ENCODE peak calls at places on chromosomes 13 and 19, in five cellular contexts. B is HCT116, J is H1, Y is GM12878, N is HepG2. K is an unnamed sample.
A peak's percentile ranks its signal among the peaks of the same experiment; 100 is the strongest.

GRCh38 chr19:18856385-18857126 is 24.8 kb downstream of the UPF1 start:
- DNase-seq in B (no peak), J (no peak), N (no peak), Y (no peak), K (no peak)

GRCh38 chr13:107907065-107907464 is 308.3 kb downstream of the LIG4 start:
- DNase-seq in B (no peak), N (no peak), Y (no peak), J (no peak), K (no peak)

GRCh38 chr13:24065172-24065571 is 95.3 kb upstream of the SPATA13 start:
- DNase-seq in J (no peak), B (no peak), Y (no peak), N (no peak), K (no peak)

GRCh38 chr19:19871932-19872331 is 6.2 kb downstream of the ZNF253 start:
- DNase-seq in B (no peak), Y (no peak), J (no peak), N (no peak), K (no peak)

GRCh38 chr13:33186851-33187250 is 98.7 kb downstream of the STARD13 start:
- DNase-seq in B (no peak), Y (no peak), J (no peak), N (no peak), K (no peak)

GRCh38 chr13:26021516-26021915 is 30.3 kb downstream of the SHISA2 start:
- DNase-seq in Y (no peak), J (no peak), N (no peak), B (no peak), K (no peak)

GRCh38 chr19:571127-571974 is 1.0 kb upstream of the BSG start:
- DNase-seq in N (peak; percentile 61), Y (peak; percentile 25), B (no peak), J (peak; percentile 77), K (peak; percentile 48)

GRCh38 chr19:46551175-46551574 is 50.0 kb upstream of the CALM3 start:
- DNase-seq in J (no peak), Y (no peak), N (no peak), B (no peak), K (no peak)

GRCh38 chr19:12694641-12695040 is 1.8 kb downstream of the FBXW9 start:
- DNase-seq in B (no peak), Y (no peak), N (no peak), J (no peak), K (no peak)

GRCh38 chr19:45186509-45187334 is 8.1 kb downstream of the BLOC1S3 start:
- DNase-seq in Y (no peak), J (no peak), N (peak; percentile 75), B (no peak), K (no peak)

GRCh38 chr13:83765796-83766195 is 116.5 kb downstream of the SLITRK1 start:
- DNase-seq in N (no peak), B (no peak), J (no peak), Y (no peak), K (no peak)

GRCh38 chr13:50224534-50224933 is 209.3 kb downstream of the KCNRG start:
- DNase-seq in J (no peak), Y (no peak), B (no peak), N (no peak), K (no peak)

GRCh38 chr13:59906413-59907027 is 257.2 kb downstream of the DIAPH3 start:
- DNase-seq in J (no peak), N (peak; percentile 1), Y (no peak), B (peak; percentile 4), K (peak; percentile 19)

GRCh38 chr13:44313674-44314073 is 60.0 kb upstream of the SERP2 start:
- DNase-seq in Y (no peak), J (no peak), B (peak; percentile 93), N (no peak), K (no peak)

GRCh38 chr19:34457446-34457845 is 24.1 kb upstream of the WTIP start:
- DNase-seq in J (no peak), Y (no peak), N (no peak), B (no peak), K (no peak)

GRCh38 chr19:38073806-38074685 is 150.0 kb downstream of the DPF1 start:
- DNase-seq in B (no peak), Y (no peak), J (peak; percentile 65), N (peak; percentile 67), K (no peak)

GRCh38 chr19:2333027-2333806 is 4.7 kb downstream of the SPPL2B start:
- DNase-seq in J (peak; percentile 48), Y (no peak), B (no peak), N (no peak), K (no peak)

GRCh38 chr13:30804474-30804873 is 69.1 kb downstream of the ALOX5AP start:
- DNase-seq in B (no peak), J (no peak), N (no peak), Y (no peak), K (no peak)

GRCh38 chr19:46812898-46813569 is 24.6 kb upstream of the SLC1A5 start:
- DNase-seq in N (peak; percentile 26), B (no peak), J (peak; percentile 55), Y (no peak), K (peak; percentile 48)

GRCh38 chr13:38686635-38687245 is at the start of gene FREM2:
- DNase-seq in J (peak; percentile 89), Y (no peak), N (no peak), B (no peak), K (no peak)

GRCh38 chr19:2282062-2282861 is at the start of gene PEAK3:
- DNase-seq in B (no peak), N (no peak), Y (no peak), J (peak; percentile 79), K (peak; percentile 75)

GRCh38 chr19:55549500-55550320 is 4.4 kb upstream of the SBK3 start:
- DNase-seq in B (peak; percentile 34), J (peak; percentile 80), N (peak; percentile 64), Y (no peak), K (no peak)

GRCh38 chr13:47239025-47239424 is 342.2 kb upstream of the HTR2A start:
- DNase-seq in N (no peak), J (no peak), B (no peak), Y (no peak), K (no peak)

GRCh38 chr13:47237571-47237970 is 340.7 kb upstream of the HTR2A start:
- DNase-seq in B (no peak), Y (no peak), N (no peak), J (no peak), K (no peak)

GRCh38 chr13:47230155-47230554 is 333.3 kb upstream of the HTR2A start:
- DNase-seq in J (no peak), N (no peak), Y (no peak), B (no peak), K (no peak)

GRCh38 chr13:47232516-47232915 is 335.7 kb upstream of the HTR2A start:
- DNase-seq in B (no peak), J (no peak), Y (no peak), N (no peak), K (no peak)

GRCh38 chr13:47233734-47234133 is 336.9 kb upstream of the HTR2A start:
- DNase-seq in B (no peak), N (no peak), J (no peak), Y (no peak), K (no peak)
- TF ChIP-seq SP1 in B (no peak), N (no peak), J (no peak), Y (no peak), K (no peak)

DNA sequence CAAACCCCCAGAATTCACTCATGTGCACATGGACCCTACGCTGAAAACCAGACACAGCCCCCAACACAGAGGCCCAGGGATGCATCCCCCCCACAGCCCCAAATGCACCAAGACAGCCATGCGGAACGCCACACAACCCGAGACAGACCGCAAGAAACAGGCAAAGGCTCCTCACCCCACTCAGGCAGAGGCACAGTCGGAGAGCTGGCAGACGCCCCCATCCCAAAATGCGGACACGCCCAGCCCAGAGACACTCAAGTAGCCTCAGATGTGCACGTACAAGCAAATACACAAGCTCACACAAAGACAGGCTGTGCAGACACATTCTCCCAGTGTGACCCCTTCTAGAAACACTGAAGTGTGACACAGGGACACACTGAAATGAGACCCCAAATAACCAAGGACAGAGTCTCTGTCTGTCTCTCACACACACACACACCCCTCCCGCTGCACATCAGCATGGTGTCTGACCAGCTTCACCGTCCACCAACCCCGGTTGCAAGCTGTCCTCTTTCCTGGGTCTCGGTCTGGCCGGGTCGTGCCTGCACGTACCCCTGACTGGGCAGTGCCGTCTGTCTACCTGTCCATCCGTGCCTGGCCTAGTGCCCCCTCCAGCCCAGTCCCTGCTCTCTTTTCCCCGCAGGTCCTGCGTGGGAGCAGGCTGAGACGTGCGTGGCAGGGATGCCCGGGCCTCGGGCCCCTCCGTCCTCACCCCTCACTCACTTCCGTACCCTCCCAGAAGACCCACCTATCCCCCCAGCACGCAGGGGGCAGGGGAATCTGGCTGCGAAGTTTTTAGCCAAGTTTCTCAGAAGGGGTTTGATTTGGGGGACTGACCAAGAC is 16.1 kb downstream of the ERFL start:
- DNase-seq in B (no peak), N (no peak), J (no peak), Y (no peak), K (peak; percentile 16)
- TF ChIP-seq POLR2A in B (no peak), N (no peak), J (no peak), Y (peak; percentile 46), K (no peak)

DNA sequence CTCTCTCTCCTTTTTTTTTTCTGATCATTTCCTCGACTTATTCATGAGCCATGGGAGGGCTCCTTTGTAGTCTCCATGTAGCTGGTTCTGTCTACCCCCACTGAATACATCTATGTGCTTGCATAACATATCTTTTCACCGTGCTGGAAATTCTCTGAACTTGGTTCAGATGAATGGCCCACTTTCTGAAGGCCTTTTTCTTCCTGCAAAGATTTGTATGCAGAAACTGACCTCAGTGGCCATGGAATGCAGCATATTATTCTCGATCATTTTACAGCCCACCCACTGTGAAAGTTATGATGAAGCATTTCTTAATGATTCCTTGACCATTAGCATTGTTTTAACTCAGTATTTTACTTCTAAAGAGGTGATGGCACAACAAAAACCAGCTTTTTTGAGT is 225.2 kb downstream of the GGACT start:
- DNase-seq in J (no peak), B (peak; percentile 19), N (no peak), Y (no peak), K (no peak)
- TF ChIP-seq SP1 in J (no peak), B (peak; percentile 10), N (no peak), Y (no peak), K (no peak)

GRCh38 chr19:41321204-41321599 is 11.2 kb downstream of the CCDC97 start:
- DNase-seq in Y (no peak), J (no peak), B (no peak), N (no peak), K (no peak)

GRCh38 chr19:41323023-41323422 is 13.1 kb downstream of the CCDC97 start:
- DNase-seq in B (no peak), N (no peak), J (no peak), Y (no peak), K (no peak)

GRCh38 chr19:41322451-41322850 is 12.5 kb downstream of the CCDC97 start:
- DNase-seq in J (no peak), B (no peak), N (no peak), Y (no peak), K (no peak)

GRCh38 chr19:41320568-41320967 is 10.6 kb downstream of the CCDC97 start:
- DNase-seq in B (no peak), Y (no peak), N (no peak), J (no peak), K (no peak)

DNA sequence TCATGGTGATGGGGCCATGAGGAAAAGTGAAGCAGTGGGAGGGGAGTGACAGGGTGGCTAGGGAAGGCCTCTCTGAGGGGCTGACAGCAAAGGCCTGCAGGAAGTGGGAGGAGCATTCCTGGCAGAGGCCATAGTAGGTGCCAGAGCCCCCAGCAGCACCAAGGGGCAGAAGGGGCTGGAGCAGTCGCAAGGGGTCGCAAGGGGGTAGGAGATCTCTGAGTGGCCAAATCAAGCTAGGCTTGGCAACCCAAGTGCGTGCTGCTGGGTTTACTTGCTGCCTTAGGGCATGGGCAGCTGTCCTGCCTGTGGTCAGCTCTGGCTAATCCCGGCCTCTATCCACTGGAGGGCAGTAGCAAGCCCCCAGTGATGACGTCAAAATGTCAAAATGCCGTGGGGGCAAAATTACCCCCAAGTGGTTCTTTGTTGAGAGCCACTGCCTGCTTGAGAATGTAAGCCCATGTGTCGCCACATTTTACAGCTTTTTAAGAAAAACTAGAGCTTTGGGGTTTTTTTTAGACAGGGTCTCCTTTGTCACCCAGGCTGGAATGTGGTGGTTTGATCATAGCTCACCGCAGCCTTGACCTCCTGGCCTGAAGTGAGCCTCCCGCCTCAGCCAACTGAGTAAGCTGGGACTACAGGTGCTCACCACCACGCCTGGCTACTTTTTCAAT is 11.8 kb downstream of the CCDC97 start:
- DNase-seq in B (no peak), Y (no peak), J (peak; percentile 80), N (peak; percentile 82), K (peak; percentile 71)
- TF ChIP-seq POLR2A in B (no peak), Y (no peak), J (no peak), N (no peak), K (peak; percentile 23)

K was measured in K562.